ENCODE peak calls at places on chromosomes 2 and 18, in ten cellular contexts. K, I, H, U, M, Q, Y, N, J and B are unnamed samples.

GRCh38 chr2:72780483-72780882 is 45.4 kb downstream of the EXOC6B start:
- DNase-seq in Y (no peak), M (no peak), Q (peak; percentile 88), H (peak; percentile 35), I (no peak), U (peak; percentile 91), K (no peak), N (no peak), J (no peak), B (peak; percentile 25)

GRCh38 chr2:96342085-96342484 is 6.5 kb downstream of the NCAPH start:
- DNase-seq in M (no peak), J (peak; percentile 71), H (peak; percentile 73), I (no peak), N (no peak), K (no peak), U (peak; percentile 65), Y (no peak), Q (peak; percentile 90), B (peak; percentile 29)

GRCh38 chr2:86286518-86286917 is 50.9 kb downstream of the REEP1 start:
- DNase-seq in Q (no peak), K (no peak), Y (no peak), N (no peak), U (no peak), H (no peak), J (no peak), M (no peak), I (no peak), B (no peak)

GRCh38 chr2:24456610-24457556 is 34.2 kb upstream of the NCOA1 start:
- DNase-seq in K (peak; percentile 86), Y (peak; percentile 58), Q (peak; percentile 79), N (no peak), I (no peak), H (peak; percentile 63), M (no peak), J (no peak), U (peak; percentile 75), B (peak; percentile 53)

GRCh38 chr2:132577693-132578092 is 92.3 kb downstream of the LYPD1 start:
- DNase-seq in I (no peak), U (no peak), N (no peak), Y (no peak), K (no peak), J (no peak), H (no peak), M (no peak), Q (no peak), B (no peak)

GRCh38 chr2:144708641-144709040 is 188.7 kb upstream of the ZEB2 start:
- DNase-seq in Q (no peak), H (no peak), U (no peak), K (no peak), Y (no peak), M (no peak), I (no peak), N (no peak), J (no peak), B (no peak)

GRCh38 chr2:218020966-218021535 is 18.3 kb upstream of the TNS1 start:
- DNase-seq in N (no peak), I (no peak), M (no peak), Y (no peak), Q (no peak), J (no peak), K (no peak), U (no peak), H (no peak), B (no peak)

GRCh38 chr18:58394607-58395425 is 234.1 kb downstream of the ALPK2 start:
- DNase-seq in Q (peak; percentile 5), I (no peak), Y (no peak), J (no peak), M (no peak), K (no peak), N (no peak), U (no peak), H (no peak), B (no peak)

GRCh38 chr2:3280683-3281520 is 96.7 kb downstream of the EIPR1 start:
- DNase-seq in H (no peak), I (no peak), Q (no peak), J (no peak), M (no peak), N (no peak), Y (no peak), U (no peak), K (no peak), B (no peak)

GRCh38 chr18:22558945-22559385 is 141.2 kb upstream of the CTAGE1 start:
- DNase-seq in Y (no peak), U (peak; percentile 76), K (peak; percentile 36), I (no peak), N (no peak), J (no peak), H (no peak), M (no peak), Q (peak; percentile 86), B (no peak)

GRCh38 chr2:70403267-70404053 is 101.6 kb upstream of the FAM136A start:
- DNase-seq in Q (no peak), I (no peak), K (no peak), N (no peak), M (no peak), J (peak; percentile 3), H (no peak), Y (no peak), U (no peak), B (no peak)

GRCh38 chr18:8686556-8686955 is 18.8 kb upstream of the MTCL1 start:
- DNase-seq in H (no peak), N (no peak), U (no peak), J (no peak), K (no peak), I (no peak), M (no peak), Y (no peak), Q (no peak), B (no peak)

GRCh38 chr2:14015113-14015512 is 617.4 kb upstream of the LRATD1 start:
- DNase-seq in H (no peak), J (no peak), N (no peak), Y (no peak), Q (no peak), K (no peak), U (peak; percentile 1), I (no peak), M (no peak), B (no peak)

GRCh38 chr2:227450921-227451654 is 20.9 kb upstream of the AGFG1 start:
- DNase-seq in U (peak; percentile 91), H (no peak), J (no peak), Q (peak; percentile 76), N (no peak), I (no peak), Y (no peak), M (no peak), K (no peak), B (no peak)

GRCh38 chr2:129802290-129802689 is 177.2 kb upstream of the RAB6C start:
- DNase-seq in U (no peak), Y (no peak), N (no peak), M (no peak), K (no peak), Q (no peak), J (no peak), H (no peak), I (no peak), B (no peak)

GRCh38 chr18:60062396-60062795 is 162.6 kb downstream of the PMAIP1 start:
- DNase-seq in H (no peak), Y (no peak), U (no peak), Q (no peak), M (no peak), K (no peak), N (no peak), I (no peak), J (no peak), B (no peak)

GRCh38 chr2:133667085-133667484 is 98.8 kb upstream of the NCKAP5 start:
- DNase-seq in Y (no peak), H (no peak), M (no peak), K (no peak), U (peak; percentile 38), Q (peak; percentile 52), I (no peak), N (no peak), J (no peak), B (peak; percentile 4)

GRCh38 chr18:2050702-2051201 is 520.6 kb downstream of the METTL4 start:
- DNase-seq in J (no peak), Q (peak; percentile 35), K (no peak), U (peak; percentile 3), N (no peak), H (no peak), M (no peak), I (no peak), Y (peak; percentile 27), B (no peak)

GRCh38 chr18:75727479-75727878 is 300.0 kb upstream of the SMIM21 start:
- DNase-seq in Q (peak; percentile 15), U (peak; percentile 29), J (peak; percentile 37), N (no peak), K (peak; percentile 19), H (peak; percentile 3), M (no peak), I (peak; percentile 25), Y (no peak), B (no peak)
- TF ChIP-seq CTCF in Q (peak; percentile 49), U (peak; percentile 50), J (peak; percentile 54), N (peak; percentile 58), K (peak; percentile 10), H (peak; percentile 56), M (peak; percentile 58), I (peak; percentile 26), Y (no peak), B (peak; percentile 61)

DNA sequence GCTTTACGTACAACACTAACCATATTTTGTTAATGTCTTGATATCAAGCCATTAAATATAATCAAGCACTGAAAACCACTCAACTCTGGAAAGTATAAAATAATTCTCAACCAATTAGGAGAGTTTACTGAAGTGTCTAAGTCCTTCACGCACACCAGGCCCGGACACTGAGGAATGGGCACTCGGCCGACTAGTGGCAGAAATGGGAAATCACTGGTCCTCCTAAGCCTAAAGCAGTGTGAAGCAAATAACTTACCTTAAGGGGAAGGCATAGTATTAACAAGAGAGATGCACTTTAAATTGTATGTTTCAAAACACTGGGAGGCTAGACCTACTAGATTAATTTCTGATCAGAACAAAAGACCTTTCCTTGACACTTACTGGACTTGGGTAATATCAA is 45.7 kb downstream of the FAM210A start:
- DNase-seq in Y (no peak), I (no peak), J (peak; percentile 13), M (no peak), K (no peak), N (no peak), H (no peak), U (no peak), Q (no peak), B (no peak)
- TF ChIP-seq CTCF in Y (no peak), I (peak; percentile 12), J (peak; percentile 21), M (peak; percentile 41), K (peak; percentile 44), N (no peak), H (peak; percentile 39), U (peak; percentile 28), Q (peak; percentile 44), B (peak; percentile 38)

DNA sequence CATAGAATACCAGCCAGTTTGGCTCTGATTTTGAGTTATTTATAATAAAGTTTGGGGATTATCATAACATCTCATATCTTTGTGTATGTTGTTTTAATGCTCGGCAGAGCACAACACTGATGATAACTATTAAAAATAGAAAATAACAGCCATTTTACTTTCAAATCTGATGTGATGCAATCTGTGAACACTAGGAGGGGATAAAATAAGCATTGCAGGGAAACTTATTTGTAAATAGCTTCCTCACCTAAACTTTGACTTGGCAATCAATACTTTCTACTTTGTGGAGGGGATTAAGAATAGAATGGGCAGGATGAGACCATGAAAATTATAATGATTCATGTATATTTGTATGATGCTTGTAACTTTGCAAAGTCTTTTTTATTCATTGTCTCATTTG is 54.4 kb downstream of the USP14 start:
- DNase-seq in J (no peak), U (peak; percentile 9), N (no peak), M (no peak), I (no peak), Y (no peak), K (no peak), Q (no peak), H (no peak), B (no peak)
- TF ChIP-seq CTCF in J (no peak), U (peak; percentile 15), N (no peak), M (no peak), I (no peak), Y (no peak), K (no peak), Q (peak; percentile 26), H (no peak), B (no peak)

GRCh38 chr2:10555810-10556111 is 107.6 kb upstream of the ODC1 start:
- DNase-seq in I (no peak), Y (no peak), M (no peak), J (no peak), Q (no peak), K (no peak), H (no peak), U (no peak), N (no peak), B (no peak)
- TF ChIP-seq CTCF in I (no peak), Y (no peak), M (no peak), J (no peak), Q (no peak), K (no peak), H (no peak), U (no peak), N (no peak), B (no peak)